ENCODE peak calls at places on chromosomes 5 and 9, in ten cellular contexts. One of them, this sample, is unnamed.

GRCh38 chr5:103424453-103425205 is 138.0 kb downstream of the NUDT12 start:
- DNase-seq in amygdala: no peak
- DNase-seq in mesothelial cell of epicardium: no peak
- DNase-seq in iPS-NIHi11: no peak
- DNase-seq in stimulated activated naive CD4-positive, alpha-beta T cell: no peak
- DNase-seq in hepatocyte: no peak
- DNase-seq in NT2/D1: no peak
- DNase-seq in ovary: no peak
- DNase-seq in HEK293T: no peak
- DNase-seq in NCI-H2029 treated with DMSO at 0.1 percent for 48 hours: no peak
- DNase-seq in this sample: no peak

GRCh38 chr5:134825212-134825611 is 20.6 kb upstream of the C5orf24 start:
- DNase-seq in amygdala: no peak
- DNase-seq in mesothelial cell of epicardium: no peak
- DNase-seq in iPS-NIHi11: no peak
- DNase-seq in stimulated activated naive CD4-positive, alpha-beta T cell: no peak
- DNase-seq in hepatocyte: no peak
- DNase-seq in NT2/D1: no peak
- DNase-seq in ovary: no peak
- DNase-seq in HEK293T: no peak
- DNase-seq in NCI-H2029 treated with DMSO at 0.1 percent for 48 hours: no peak
- DNase-seq in this sample: no peak

GRCh38 chr9:69090140-69090750 is 54.7 kb downstream of the FXN start:
- DNase-seq in amygdala: no peak
- DNase-seq in mesothelial cell of epicardium: no peak
- DNase-seq in iPS-NIHi11: peak
- DNase-seq in stimulated activated naive CD4-positive, alpha-beta T cell: no peak
- DNase-seq in hepatocyte: no peak
- DNase-seq in NT2/D1: no peak
- DNase-seq in ovary: no peak
- DNase-seq in HEK293T: no peak
- DNase-seq in NCI-H2029 treated with DMSO at 0.1 percent for 48 hours: no peak
- DNase-seq in this sample: peak

GRCh38 chr9:93668261-93668871 is 92.0 kb downstream of the PHF2 start:
- DNase-seq in amygdala: no peak
- DNase-seq in mesothelial cell of epicardium: peak
- DNase-seq in iPS-NIHi11: peak
- DNase-seq in stimulated activated naive CD4-positive, alpha-beta T cell: no peak
- DNase-seq in hepatocyte: no peak
- DNase-seq in NT2/D1: no peak
- DNase-seq in ovary: no peak
- DNase-seq in HEK293T: no peak
- DNase-seq in NCI-H2029 treated with DMSO at 0.1 percent for 48 hours: no peak
- DNase-seq in this sample: no peak

GRCh38 chr5:23727271-23727670 is 219.9 kb downstream of the PRDM9 start:
- DNase-seq in amygdala: no peak
- DNase-seq in mesothelial cell of epicardium: no peak
- DNase-seq in iPS-NIHi11: no peak
- DNase-seq in stimulated activated naive CD4-positive, alpha-beta T cell: no peak
- DNase-seq in hepatocyte: peak
- DNase-seq in NT2/D1: no peak
- DNase-seq in ovary: no peak
- DNase-seq in HEK293T: no peak
- DNase-seq in NCI-H2029 treated with DMSO at 0.1 percent for 48 hours: peak
- DNase-seq in this sample: no peak

GRCh38 chr9:133738806-133739150 is 626 bp upstream of the SARDH start:
- DNase-seq in amygdala: no peak
- DNase-seq in mesothelial cell of epicardium: no peak
- DNase-seq in iPS-NIHi11: no peak
- DNase-seq in stimulated activated naive CD4-positive, alpha-beta T cell: no peak
- DNase-seq in hepatocyte: no peak
- DNase-seq in NT2/D1: no peak
- DNase-seq in ovary: no peak
- DNase-seq in HEK293T: no peak
- DNase-seq in NCI-H2029 treated with DMSO at 0.1 percent for 48 hours: no peak
- DNase-seq in this sample: no peak

GRCh38 chr5:75277463-75277862 is 40.8 kb upstream of the ANKRD31 start:
- DNase-seq in amygdala: no peak
- DNase-seq in mesothelial cell of epicardium: no peak
- DNase-seq in iPS-NIHi11: no peak
- DNase-seq in stimulated activated naive CD4-positive, alpha-beta T cell: no peak
- DNase-seq in hepatocyte: peak
- DNase-seq in NT2/D1: no peak
- DNase-seq in ovary: no peak
- DNase-seq in HEK293T: no peak
- DNase-seq in NCI-H2029 treated with DMSO at 0.1 percent for 48 hours: no peak
- DNase-seq in this sample: peak

GRCh38 chr5:52808316-52808901 is 20.7 kb downstream of the ITGA1 start:
- DNase-seq in amygdala: no peak
- DNase-seq in mesothelial cell of epicardium: no peak
- DNase-seq in iPS-NIHi11: no peak
- DNase-seq in stimulated activated naive CD4-positive, alpha-beta T cell: no peak
- DNase-seq in hepatocyte: no peak
- DNase-seq in NT2/D1: no peak
- DNase-seq in ovary: no peak
- DNase-seq in HEK293T: no peak
- DNase-seq in NCI-H2029 treated with DMSO at 0.1 percent for 48 hours: no peak
- DNase-seq in this sample: no peak

GRCh38 chr5:6483880-6484382 is 35.3 kb downstream of the UBE2QL1 start:
- DNase-seq in amygdala: no peak
- DNase-seq in mesothelial cell of epicardium: no peak
- DNase-seq in iPS-NIHi11: no peak
- DNase-seq in stimulated activated naive CD4-positive, alpha-beta T cell: no peak
- DNase-seq in hepatocyte: no peak
- DNase-seq in NT2/D1: no peak
- DNase-seq in ovary: no peak
- DNase-seq in HEK293T: no peak
- DNase-seq in NCI-H2029 treated with DMSO at 0.1 percent for 48 hours: no peak
- DNase-seq in this sample: no peak

GRCh38 chr5:103057208-103058130 is 62.5 kb downstream of the GIN1 start:
- DNase-seq in amygdala: no peak
- DNase-seq in mesothelial cell of epicardium: no peak
- DNase-seq in iPS-NIHi11: no peak
- DNase-seq in stimulated activated naive CD4-positive, alpha-beta T cell: no peak
- DNase-seq in hepatocyte: peak
- DNase-seq in NT2/D1: no peak
- DNase-seq in ovary: no peak
- DNase-seq in HEK293T: no peak
- DNase-seq in NCI-H2029 treated with DMSO at 0.1 percent for 48 hours: no peak
- DNase-seq in this sample: peak

GRCh38 chr5:128077526-128077925 is 6.0 kb upstream of the SLC12A2 start:
- DNase-seq in amygdala: no peak
- DNase-seq in mesothelial cell of epicardium: no peak
- DNase-seq in iPS-NIHi11: no peak
- DNase-seq in stimulated activated naive CD4-positive, alpha-beta T cell: no peak
- DNase-seq in hepatocyte: no peak
- DNase-seq in NT2/D1: no peak
- DNase-seq in ovary: no peak
- DNase-seq in HEK293T: no peak
- DNase-seq in NCI-H2029 treated with DMSO at 0.1 percent for 48 hours: no peak
- DNase-seq in this sample: no peak

GRCh38 chr5:55773057-55773456 is 35.2 kb downstream of the DDX4 start:
- DNase-seq in amygdala: no peak
- DNase-seq in mesothelial cell of epicardium: no peak
- DNase-seq in iPS-NIHi11: no peak
- DNase-seq in stimulated activated naive CD4-positive, alpha-beta T cell: no peak
- DNase-seq in hepatocyte: no peak
- DNase-seq in NT2/D1: no peak
- DNase-seq in ovary: no peak
- DNase-seq in HEK293T: no peak
- DNase-seq in NCI-H2029 treated with DMSO at 0.1 percent for 48 hours: peak
- DNase-seq in this sample: no peak

GRCh38 chr9:11038956-11039355 is 426.2 kb upstream of the PTPRD start:
- DNase-seq in amygdala: no peak
- DNase-seq in mesothelial cell of epicardium: no peak
- DNase-seq in iPS-NIHi11: no peak
- DNase-seq in stimulated activated naive CD4-positive, alpha-beta T cell: no peak
- DNase-seq in hepatocyte: no peak
- DNase-seq in NT2/D1: no peak
- DNase-seq in ovary: no peak
- DNase-seq in HEK293T: no peak
- DNase-seq in NCI-H2029 treated with DMSO at 0.1 percent for 48 hours: no peak
- DNase-seq in this sample: peak

GRCh38 chr9:128121466-128121810 is 6.1 kb downstream of the PTGES2 start:
- DNase-seq in amygdala: no peak
- DNase-seq in mesothelial cell of epicardium: no peak
- DNase-seq in iPS-NIHi11: no peak
- DNase-seq in stimulated activated naive CD4-positive, alpha-beta T cell: no peak
- DNase-seq in hepatocyte: no peak
- DNase-seq in NT2/D1: no peak
- DNase-seq in ovary: no peak
- DNase-seq in HEK293T: no peak
- DNase-seq in NCI-H2029 treated with DMSO at 0.1 percent for 48 hours: no peak
- DNase-seq in this sample: no peak

GRCh38 chr5:72408602-72409001 is 88.4 kb downstream of the PTCD2 start:
- DNase-seq in amygdala: no peak
- DNase-seq in mesothelial cell of epicardium: no peak
- DNase-seq in iPS-NIHi11: no peak
- DNase-seq in stimulated activated naive CD4-positive, alpha-beta T cell: no peak
- DNase-seq in hepatocyte: peak
- DNase-seq in NT2/D1: no peak
- DNase-seq in ovary: no peak
- DNase-seq in HEK293T: no peak
- DNase-seq in NCI-H2029 treated with DMSO at 0.1 percent for 48 hours: no peak
- DNase-seq in this sample: no peak

GRCh38 chr5:50889790-50890189 is 223.4 kb downstream of the PARP8 start:
- DNase-seq in amygdala: no peak
- DNase-seq in mesothelial cell of epicardium: no peak
- DNase-seq in iPS-NIHi11: no peak
- DNase-seq in stimulated activated naive CD4-positive, alpha-beta T cell: no peak
- DNase-seq in hepatocyte: no peak
- DNase-seq in NT2/D1: no peak
- DNase-seq in ovary: no peak
- DNase-seq in HEK293T: no peak
- DNase-seq in NCI-H2029 treated with DMSO at 0.1 percent for 48 hours: no peak
- DNase-seq in this sample: no peak

GRCh38 chr5:131423056-131423455 is 159.2 kb downstream of the CDC42SE2 start:
- DNase-seq in amygdala: no peak
- DNase-seq in mesothelial cell of epicardium: no peak
- DNase-seq in iPS-NIHi11: peak
- DNase-seq in stimulated activated naive CD4-positive, alpha-beta T cell: no peak
- DNase-seq in hepatocyte: peak
- DNase-seq in NT2/D1: no peak
- DNase-seq in ovary: no peak
- DNase-seq in HEK293T: peak
- DNase-seq in NCI-H2029 treated with DMSO at 0.1 percent for 48 hours: peak
- DNase-seq in this sample: peak

GRCh38 chr5:171574374-171574773 is 154.9 kb downstream of the FGF18 start:
- DNase-seq in amygdala: no peak
- DNase-seq in mesothelial cell of epicardium: no peak
- DNase-seq in iPS-NIHi11: peak
- DNase-seq in stimulated activated naive CD4-positive, alpha-beta T cell: no peak
- DNase-seq in hepatocyte: no peak
- DNase-seq in NT2/D1: no peak
- DNase-seq in ovary: no peak
- DNase-seq in HEK293T: no peak
- DNase-seq in NCI-H2029 treated with DMSO at 0.1 percent for 48 hours: no peak
- DNase-seq in this sample: no peak